ENCODE peak calls at places on chromosomes 11 and 22, in six cellular contexts. T is caudate nucleus; U is astrocyte of the spinal cord; D is Kasumi-1; B is stimulated activated CD4-positive, alpha-beta T cell treated with anti-CD3 and anti-CD28 coated beads, Interleukin-12 subunit alpha, Interleukin-12 subunit beta, amount 100 ng/mL, for 4 hours; V is stimulated activated CD8-positive, alpha-beta memory T cell treated with anti-CD3 and anti-CD28 coated beads, Interleukin-12 subunit alpha, Interleukin-12 subunit beta, amount 100 ng/mL, for 1 hour. O is an unnamed sample.

GRCh38 chr11:34441814-34442213 is 3.1 kb downstream of the CAT start:
- DNase-seq in T (no peak), U (no peak), D (no peak), B (no peak), V (no peak), O (no peak)

GRCh38 chr11:65445604-65446445 is 23.2 kb downstream of the NEAT1 start:
- DNase-seq in T (no peak), U (peak; percentile 38), D (no peak), B (no peak), V (no peak), O (no peak)

GRCh38 chr22:40261783-40262182 is 84.1 kb downstream of the TNRC6B start:
- DNase-seq in T (no peak), U (no peak), D (no peak), B (no peak), V (no peak), O (no peak)

GRCh38 chr11:121337740-121338272 is 45.2 kb downstream of the SC5D start:
- DNase-seq in T (no peak), U (no peak), D (no peak), B (no peak), V (no peak), O (no peak)

GRCh38 chr11:57639321-57640067 is 10.2 kb downstream of the YPEL4 start:
- DNase-seq in T (no peak), U (peak; percentile 84), D (peak; percentile 93), B (no peak), V (no peak), O (peak; percentile 44)

GRCh38 chr11:127454856-127455255 is 454.3 kb upstream of the KIRREL3 start:
- DNase-seq in T (no peak), U (peak; percentile 1), D (no peak), B (no peak), V (no peak), O (peak; percentile 63)

GRCh38 chr11:83120328-83120727 is 36.6 kb upstream of the PCF11 start:
- DNase-seq in T (no peak), U (no peak), D (no peak), B (no peak), V (no peak), O (no peak)

GRCh38 chr22:39576027-39576426 is 5.5 kb downstream of the CACNA1I start:
- DNase-seq in T (no peak), U (no peak), D (no peak), B (no peak), V (no peak), O (no peak)

GRCh38 chr11:80285076-80285790 is 844.4 kb upstream of the TENM4 start:
- DNase-seq in T (no peak), U (peak; percentile 51), D (no peak), B (no peak), V (no peak), O (no peak)

GRCh38 chr11:70510571-70510970 is 112.2 kb downstream of the CTTN start:
- DNase-seq in T (no peak), U (no peak), D (no peak), B (no peak), V (no peak), O (no peak)

GRCh38 chr11:86438685-86439084 is 64.0 kb downstream of the CCDC81 start:
- DNase-seq in T (no peak), U (peak; percentile 60), D (no peak), B (no peak), V (no peak), O (peak; percentile 13)

GRCh38 chr11:120775986-120776682 is 247.8 kb upstream of the TBCEL start:
- DNase-seq in T (no peak), U (no peak), D (no peak), B (no peak), V (no peak), O (no peak)

GRCh38 chr11:61335355-61335710 is 2.3 kb downstream of the TKFC start:
- DNase-seq in T (no peak), U (no peak), D (no peak), B (no peak), V (no peak), O (no peak)

GRCh38 chr11:2186669-2187266 is 15.2 kb upstream of the TH start:
- DNase-seq in T (no peak), U (peak; percentile 10), D (peak; percentile 65), B (peak; percentile 47), V (peak; percentile 23), O (peak; percentile 61)

GRCh38 chr11:72352859-72353551 is 81.3 kb downstream of the CLPB start:
- DNase-seq in T (no peak), U (peak; percentile 69), D (peak; percentile 24), B (no peak), V (no peak), O (peak; percentile 34)

GRCh38 chr11:77821349-77821851 is 456 bp downstream of the AAMDC start:
- DNase-seq in T (no peak), U (peak; percentile 47), D (no peak), B (peak; percentile 7), V (no peak), O (peak; percentile 27)

GRCh38 chr11:19193916-19194315 is 7.9 kb downstream of the CSRP3 start:
- DNase-seq in T (no peak), U (no peak), D (no peak), B (no peak), V (no peak), O (no peak)

GRCh38 chr11:69447786-69448185 is 33.7 kb upstream of the LINC01488 start:
- DNase-seq in T (no peak), U (no peak), D (no peak), B (no peak), V (no peak), O (peak; percentile 38)

GRCh38 chr11:112543390-112543789 is 282.7 kb upstream of the PLET1 start:
- DNase-seq in T (no peak), U (no peak), D (no peak), B (no peak), V (no peak), O (no peak)

GRCh38 chr11:95453616-95454118 is 222.7 kb upstream of the SESN3 start:
- DNase-seq in T (no peak), U (peak; percentile 9), D (no peak), B (no peak), V (no peak), O (peak; percentile 60)

GRCh38 chr22:33389927-33390326 is 331.7 kb upstream of the SYN3 start:
- DNase-seq in T (no peak), U (peak; percentile 7), D (no peak), B (no peak), V (no peak), O (peak; percentile 37)

GRCh38 chr11:113553905-113554304 is 78.7 kb upstream of the DRD2 start:
- DNase-seq in T (no peak), U (no peak), D (no peak), B (no peak), V (no peak), O (peak; percentile 18)

GRCh38 chr11:73040046-73040445 is 102.1 kb downstream of the FCHSD2 start:
- DNase-seq in T (peak; percentile 41), U (no peak), D (no peak), B (no peak), V (no peak), O (no peak)

GRCh38 chr11:23313001-23313400 is 452.7 kb upstream of the CCDC179 start:
- DNase-seq in T (no peak), U (peak; percentile 70), D (no peak), B (no peak), V (no peak), O (no peak)

GRCh38 chr22:17083255-17083654 is 1.5 kb upstream of the IL17RA start:
- DNase-seq in T (peak; percentile 27), U (no peak), D (no peak), B (no peak), V (no peak), O (no peak)